ENCODE peak calls at places on chromosomes 13 and 19, in four cellular contexts. V, E, A and X are unnamed samples.

GRCh38 chr13:51026016-51026415 is 85.1 kb downstream of the C13orf42 start:
- DNase-seq in V (no peak), A (no peak), E (no peak), X (no peak)

GRCh38 chr13:97212540-97213146 is 9.5 kb upstream of the MBNL2 start:
- DNase-seq in V (no peak), A (peak; percentile 47), E (no peak), X (no peak)

GRCh38 chr19:3073159-3073563 is 10.9 kb upstream of the TLE5 start:
- DNase-seq in A (peak; percentile 91), V (peak; percentile 71), E (no peak), X (no peak)

GRCh38 chr13:114144606-114145244 is 12.3 kb upstream of the RASA3 start:
- DNase-seq in V (no peak), A (no peak), E (no peak), X (no peak)

GRCh38 chr19:47679922-47680857 is 33.0 kb upstream of the EHD2 start:
- DNase-seq in E (no peak), V (no peak), A (no peak), X (no peak)

GRCh38 chr13:112204881-112205327 is 138.0 kb downstream of the SOX1 start:
- DNase-seq in E (no peak), V (no peak), A (no peak), X (no peak)

GRCh38 chr19:33521480-33522370 is at the start of gene PEPD:
- DNase-seq in A (peak; percentile 90), V (peak; percentile 83), E (peak; percentile 100), X (peak; percentile 99)

GRCh38 chr19:33826521-33826920 is 29.9 kb downstream of the KCTD15 start:
- DNase-seq in V (no peak), E (no peak), A (no peak), X (no peak)

GRCh38 chr13:74191036-74191809 is 57.0 kb upstream of the KLF12 start:
- DNase-seq in E (no peak), V (no peak), A (no peak), X (no peak)

GRCh38 chr13:66994097-66994496 is 236.0 kb downstream of the PCDH9 start:
- DNase-seq in E (no peak), A (peak; percentile 78), V (peak; percentile 38), X (no peak)

GRCh38 chr13:44951184-44951583 is 38.1 kb downstream of the NUFIP1 start:
- DNase-seq in A (no peak), V (no peak), E (no peak), X (no peak)

GRCh38 chr19:29483944-29484581 is 41.7 kb upstream of the VSTM2B start:
- DNase-seq in V (no peak), E (no peak), A (no peak), X (no peak)

GRCh38 chr13:72004236-72004635 is 137.2 kb upstream of the DACH1 start:
- DNase-seq in A (no peak), V (no peak), E (no peak), X (no peak)

GRCh38 chr13:70893832-70894231 is 785.6 kb upstream of the KLHL1 start:
- DNase-seq in V (no peak), A (no peak), E (no peak), X (no peak)

GRCh38 chr19:6730153-6730804 is 7.1 kb downstream of the GPR108 start:
- DNase-seq in V (peak; percentile 96), E (peak; percentile 58), A (peak; percentile 96), X (no peak)

GRCh38 chr19:16541526-16542044 is 652 bp downstream of the CHERP start:
- DNase-seq in A (peak; percentile 17), V (no peak), E (no peak), X (no peak)

GRCh38 chr19:45404557-45405434 is at the start of gene PPP1R13L:
- DNase-seq in E (no peak), V (peak; percentile 76), A (peak; percentile 92), X (peak; percentile 59)

GRCh38 chr19:46239193-46239767 is 9.7 kb downstream of the IGFL1 start:
- DNase-seq in A (no peak), V (no peak), E (no peak), X (no peak)

GRCh38 chr19:35416331-35416730 is 31.7 kb upstream of the FFAR2 start:
- DNase-seq in E (no peak), A (no peak), V (no peak), X (no peak)

GRCh38 chr19:8638078-8638619 is 7.7 kb downstream of the NFILZ start:
- DNase-seq in E (no peak), V (peak; percentile 71), A (no peak), X (no peak)

GRCh38 chr13:114058051-114058867 is 74.2 kb downstream of the RASA3 start:
- DNase-seq in E (no peak), V (no peak), A (no peak), X (no peak)

GRCh38 chr13:114070098-114070799 is 62.2 kb downstream of the RASA3 start:
- DNase-seq in V (no peak), E (no peak), A (no peak), X (no peak)

GRCh38 chr13:80131204-80131603 is 209.7 kb downstream of the SPRY2 start:
- DNase-seq in V (no peak), A (no peak), E (no peak), X (no peak)

GRCh38 chr13:44188257-44188656 is 185.4 kb upstream of the SERP2 start:
- DNase-seq in A (peak; percentile 5), V (no peak), E (no peak), X (no peak)

GRCh38 chr13:71515639-71516038 is 351.4 kb downstream of the DACH1 start:
- DNase-seq in E (no peak), A (no peak), V (no peak), X (no peak)

GRCh38 chr13:114102521-114103288 is 29.7 kb downstream of the RASA3 start:
- DNase-seq in A (no peak), E (no peak), V (no peak), X (no peak)

GRCh38 chr13:113832204-113832603 is 31.7 kb downstream of the GAS6 start:
- DNase-seq in A (no peak), V (no peak), E (no peak), X (no peak)

GRCh38 chr13:84137292-84137691 is 255.0 kb upstream of the SLITRK1 start:
- DNase-seq in E (no peak), A (no peak), V (no peak), X (no peak)

GRCh38 chr19:31527443-31527842 is 178.2 kb upstream of the TSHZ3 start:
- DNase-seq in V (no peak), A (no peak), E (no peak), X (no peak)

GRCh38 chr19:55042688-55043087 is 4.6 kb upstream of the GP6 start:
- DNase-seq in E (no peak), A (no peak), V (no peak), X (no peak)

GRCh38 chr19:33686246-33686645 is 64.5 kb downstream of the CHST8 start:
- DNase-seq in A (no peak), V (no peak), E (no peak), X (no peak)

GRCh38 chr13:29452773-29453574 is 142.5 kb downstream of the SLC7A1 start:
- DNase-seq in E (no peak), V (no peak), A (no peak), X (no peak)

GRCh38 chr13:84399320-84400085 is 517.2 kb upstream of the SLITRK1 start:
- DNase-seq in E (no peak), A (no peak), V (peak; percentile 30), X (no peak)

GRCh38 chr19:9721861-9722260 is 46.7 kb downstream of the ZNF846 start:
- DNase-seq in V (no peak), E (no peak), A (no peak), X (no peak)

DNA sequence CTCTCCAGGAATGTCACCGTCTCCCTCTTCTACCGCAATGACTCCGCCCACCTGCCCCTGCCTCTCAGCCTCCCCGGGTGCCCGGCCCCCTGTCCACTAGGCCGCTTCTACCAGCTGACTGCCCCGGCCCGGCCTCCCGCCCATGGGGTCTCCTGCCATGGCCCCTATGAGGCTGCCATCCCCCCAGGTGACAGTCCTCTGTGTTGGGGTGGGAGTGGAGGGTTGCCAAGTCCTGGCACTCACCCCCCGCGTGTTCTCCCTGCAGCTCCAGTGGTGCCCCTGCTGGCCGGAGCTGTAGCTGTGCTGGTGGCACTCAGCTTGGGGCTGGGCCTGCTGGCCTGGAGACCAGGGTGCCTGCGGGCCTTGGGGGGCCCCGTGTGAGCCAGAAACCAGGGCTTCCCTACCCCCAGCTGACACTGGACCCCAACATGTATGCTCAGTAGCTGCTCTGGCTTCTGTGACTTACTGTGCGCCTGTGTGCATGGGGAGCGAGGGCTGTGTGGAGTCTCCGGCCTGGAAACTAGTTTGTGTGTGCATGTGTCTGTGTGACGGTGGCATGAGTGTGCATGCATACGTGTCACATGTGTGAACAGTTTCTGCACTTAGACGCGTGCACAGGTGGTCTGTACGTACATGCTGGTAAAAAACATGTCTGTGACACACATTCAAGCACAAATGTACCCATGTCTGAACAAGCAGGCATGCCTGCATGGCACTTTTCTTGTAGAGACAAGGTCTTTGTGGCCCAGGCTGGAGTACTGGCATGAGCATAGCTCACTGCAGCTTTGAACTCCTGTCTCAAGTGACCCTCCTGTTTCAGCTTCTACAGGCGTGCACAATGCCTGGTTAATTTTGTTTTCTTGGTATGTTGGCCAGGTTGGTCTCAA is 4.8 kb downstream of the ACP4 start:
- DNase-seq in E (no peak), A (peak; percentile 56), V (no peak), X (no peak)
- TF ChIP-seq POLR2A in E (peak; percentile 80), A (peak; percentile 82), V (peak; percentile 76), X (peak; percentile 40)

GRCh38 chr13:106736941-106737340 is 169.0 kb upstream of the ARGLU1 start:
- DNase-seq in E (no peak), A (no peak), V (no peak), X (no peak)

GRCh38 chr13:106738279-106738678 is 170.3 kb upstream of the ARGLU1 start:
- DNase-seq in V (no peak), E (no peak), A (no peak), X (no peak)

DNA sequence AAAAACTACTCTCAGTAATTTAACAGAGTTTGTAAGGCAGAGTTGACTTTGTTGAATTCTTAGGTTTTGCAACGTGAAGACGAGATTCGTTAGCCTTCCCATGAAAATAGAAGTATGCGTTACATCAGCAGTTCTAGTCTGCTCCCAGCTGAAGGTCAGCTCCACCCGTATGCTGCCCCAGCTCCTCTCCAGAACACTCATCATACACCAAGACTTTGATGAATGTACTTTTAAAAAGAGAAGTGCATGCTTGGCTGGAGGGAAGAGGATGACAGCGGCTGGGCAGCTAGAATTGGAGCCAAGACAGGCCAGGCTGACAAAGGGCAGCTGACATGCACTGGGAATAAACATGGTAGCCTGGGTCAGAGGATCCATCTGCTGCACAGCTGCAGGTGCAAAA is 166.2 kb upstream of the ARGLU1 start:
- DNase-seq in A (no peak), V (no peak), E (no peak), X (no peak)
- TF ChIP-seq TAF1 in A (no peak), V (no peak), E (no peak), X (no peak)

GRCh38 chr13:99311137-99311536 is 3.9 kb upstream of the GPR183 start:
- DNase-seq in E (no peak), A (peak; percentile 78), V (no peak), X (no peak)
- TF ChIP-seq POLR2AphosphoS5 in E (no peak), A (no peak), V (no peak), X (no peak)

GRCh38 chr19:49685845-49686332 is 3.5 kb upstream of the ADM5 start:
- DNase-seq in E (no peak), V (no peak), A (no peak), X (no peak)
- TF ChIP-seq POLR2A in E (peak; percentile 17), V (peak; percentile 32), A (peak; percentile 53), X (peak; percentile 66)